ENCODE peak calls at places on chromosome 2, in six cellular contexts. K is cardiac fibroblast, B is IMR-90, M is right atrium auricular region, X is fibroblast of pulmonary artery, S is keratinocyte. H is an unnamed sample.

GRCh38 chr2:53315170-53315569 is 452.4 kb upstream of the CHAC2 start:
- DNase-seq in K (no peak), M (no peak), S (no peak), X (no peak), B (no peak), H (no peak)

GRCh38 chr2:141041281-141041680 is 1089.5 kb downstream of the LRP1B start:
- DNase-seq in B (peak), X (peak), S (no peak), K (no peak), M (no peak), H (no peak)

GRCh38 chr2:127164761-127165538 is 55.1 kb downstream of the CYP27C1 start:
- DNase-seq in B (no peak), S (no peak), M (peak), K (no peak), X (no peak), H (no peak)

GRCh38 chr2:35374845-35375244 is 980.7 kb upstream of the CRIM1 start:
- DNase-seq in S (no peak), M (no peak), X (no peak), K (no peak), B (no peak), H (no peak)

GRCh38 chr2:236607471-236608307 is 38.1 kb downstream of the ACKR3 start:
- DNase-seq in B (peak), S (no peak), M (no peak), X (peak), K (peak), H (peak)

GRCh38 chr2:156562136-156562535 is 126.0 kb downstream of the GPD2 start:
- DNase-seq in S (no peak), M (no peak), B (no peak), X (no peak), K (no peak), H (no peak)

GRCh38 chr2:202104286-202104870 is 31.3 kb downstream of the KIAA2012 start:
- DNase-seq in M (no peak), B (peak), S (no peak), K (peak), X (peak), H (no peak)

GRCh38 chr2:162317910-162318279 is 589 bp downstream of the IFIH1 start:
- DNase-seq in X (no peak), B (no peak), M (no peak), S (no peak), K (peak), H (no peak)

GRCh38 chr2:174529916-174530315 is 43.1 kb upstream of the GPR155 start:
- DNase-seq in B (no peak), S (no peak), K (no peak), M (no peak), X (no peak), H (no peak)

GRCh38 chr2:121450301-121450700 is 80.4 kb upstream of the RNU4ATAC start:
- DNase-seq in X (no peak), S (no peak), M (no peak), B (no peak), K (no peak), H (no peak)

GRCh38 chr2:121828281-121828731 is 72.9 kb downstream of the TSN start:
- DNase-seq in S (no peak), K (no peak), B (no peak), X (no peak), M (no peak), H (no peak)

GRCh38 chr2:10266133-10266620 is 36.5 kb upstream of the HPCAL1 start:
- DNase-seq in X (peak), M (no peak), K (no peak), S (no peak), B (peak), H (no peak)

GRCh38 chr2:161103451-161103831 is 56.8 kb upstream of the TANK start:
- DNase-seq in X (no peak), B (no peak), S (no peak), M (no peak), K (no peak), H (no peak)

GRCh38 chr2:98716786-98717185 is 14.1 kb downstream of the MGAT4A start:
- DNase-seq in M (no peak), K (no peak), B (no peak), S (no peak), X (no peak), H (no peak)

GRCh38 chr2:109084341-109084740 is 44.7 kb upstream of the SH3RF3 start:
- DNase-seq in X (no peak), K (no peak), M (no peak), S (no peak), B (no peak), H (no peak)

GRCh38 chr2:241988146-241988545 is 118.6 kb downstream of the RTP5 start:
- DNase-seq in K (no peak), B (no peak), M (no peak), X (no peak), S (no peak), H (no peak)

GRCh38 chr2:176553685-176554106 is 284.5 kb downstream of the MTX2 start:
- DNase-seq in S (no peak), M (peak), B (peak), X (peak), K (peak), H (no peak)

GRCh38 chr2:46275995-46276394 is 21.2 kb upstream of the EPAS1 start:
- DNase-seq in K (peak), S (no peak), B (no peak), M (peak), X (peak), H (no peak)

GRCh38 chr2:152445791-152446201 is 110.8 kb downstream of the FMNL2 start:
- DNase-seq in K (peak), M (no peak), S (peak), B (peak), X (peak), H (peak)

GRCh38 chr2:128625966-128626757 is 307.5 kb upstream of the HS6ST1 start:
- DNase-seq in K (no peak), X (no peak), S (no peak), M (no peak), B (no peak), H (no peak)

GRCh38 chr2:193153576-193153975 is 958.8 kb upstream of the TMEFF2 start:
- DNase-seq in M (no peak), K (no peak), X (no peak), S (peak), B (no peak), H (no peak)

GRCh38 chr2:103161456-103162289 is 399.8 kb downstream of the TMEM182 start:
- DNase-seq in K (peak), M (peak), B (peak), X (peak), S (no peak), H (peak)

GRCh38 chr2:167190053-167190452 is 301.8 kb downstream of the XIRP2 start:
- DNase-seq in M (no peak), B (no peak), X (peak), S (no peak), K (peak), H (no peak)

GRCh38 chr2:64780041-64780440 is 126.3 kb upstream of the SERTAD2 start:
- DNase-seq in K (no peak), M (no peak), X (no peak), S (no peak), B (peak), H (no peak)

GRCh38 chr2:174902491-174903242 is 102.5 kb downstream of the CHN1 start:
- DNase-seq in M (no peak), S (no peak), X (peak), B (no peak), K (peak), H (no peak)

GRCh38 chr2:74178211-74179062 is at the start of gene MOB1A:
- DNase-seq in M (peak), K (peak), X (peak), S (peak), B (peak), H (peak)

DNA sequence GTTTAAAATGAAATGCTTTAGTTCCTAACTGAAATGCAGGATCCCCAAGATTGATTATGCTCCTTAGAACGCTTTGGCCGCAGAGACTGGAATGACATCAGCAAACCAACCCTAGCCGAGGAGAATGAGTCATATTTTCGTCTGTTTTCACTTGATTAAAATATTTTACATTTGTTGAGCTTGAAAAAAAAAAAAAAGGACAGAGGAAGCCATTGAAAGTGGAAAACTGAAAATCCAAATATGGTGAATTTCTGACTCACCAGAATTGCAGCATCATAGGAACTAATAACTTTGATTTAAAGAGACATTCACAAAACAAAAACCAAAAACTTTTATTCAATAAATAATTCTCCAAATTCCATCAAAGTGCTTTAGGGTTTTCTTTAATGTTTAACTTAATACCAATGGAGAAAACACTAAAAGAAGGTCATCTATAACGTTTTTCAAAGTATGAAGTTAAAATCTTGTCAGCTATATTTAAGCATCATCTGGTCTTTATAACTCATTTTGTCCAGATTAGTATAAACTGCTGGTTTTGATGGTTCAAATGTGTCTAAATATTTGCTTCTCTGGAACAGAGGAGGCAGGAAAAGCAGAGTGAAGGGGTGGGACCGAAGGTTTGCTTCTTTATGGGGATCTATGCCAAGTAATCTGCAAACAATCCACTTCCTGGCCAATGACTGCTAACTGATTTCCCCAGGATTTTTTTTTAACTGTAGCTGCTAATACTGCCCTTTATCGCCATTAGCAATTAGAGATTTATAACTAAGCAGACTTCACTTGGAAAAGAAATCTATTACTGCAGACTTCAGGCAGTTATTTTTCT is 30.9 kb upstream of the COL5A2 start:
- DNase-seq in K (peak), X (peak), M (no peak), S (peak), B (peak), H (peak)
- H3K4me3 ChIP-seq in K (no peak), X (peak), M (no peak), S (peak), B (peak), H (peak)

GRCh38 chr2:232999354-232999753 is 13.7 kb downstream of the NGEF start:
- DNase-seq in B (no peak), S (no peak), X (no peak), K (no peak), M (no peak), H (no peak)
- TF ChIP-seq CTCF in B (no peak), S (no peak), X (no peak), K (no peak), M (no peak), H (no peak)

GRCh38 chr2:222304737-222305509 is 6.1 kb upstream of the PAX3 start:
- DNase-seq in X (no peak), K (no peak), M (no peak), S (no peak), B (no peak), H (no peak)
- H3K4me3 ChIP-seq in X (no peak), K (peak), M (no peak), S (no peak), B (peak), H (peak)

GRCh38 chr2:168705534-168706470 is 96.6 kb upstream of the NOSTRIN start:
- DNase-seq in X (peak), M (no peak), S (no peak), K (peak), B (peak), H (no peak)
- TF ChIP-seq CTCF in X (peak), M (no peak), S (peak), K (peak), B (peak), H (peak)

DNA sequence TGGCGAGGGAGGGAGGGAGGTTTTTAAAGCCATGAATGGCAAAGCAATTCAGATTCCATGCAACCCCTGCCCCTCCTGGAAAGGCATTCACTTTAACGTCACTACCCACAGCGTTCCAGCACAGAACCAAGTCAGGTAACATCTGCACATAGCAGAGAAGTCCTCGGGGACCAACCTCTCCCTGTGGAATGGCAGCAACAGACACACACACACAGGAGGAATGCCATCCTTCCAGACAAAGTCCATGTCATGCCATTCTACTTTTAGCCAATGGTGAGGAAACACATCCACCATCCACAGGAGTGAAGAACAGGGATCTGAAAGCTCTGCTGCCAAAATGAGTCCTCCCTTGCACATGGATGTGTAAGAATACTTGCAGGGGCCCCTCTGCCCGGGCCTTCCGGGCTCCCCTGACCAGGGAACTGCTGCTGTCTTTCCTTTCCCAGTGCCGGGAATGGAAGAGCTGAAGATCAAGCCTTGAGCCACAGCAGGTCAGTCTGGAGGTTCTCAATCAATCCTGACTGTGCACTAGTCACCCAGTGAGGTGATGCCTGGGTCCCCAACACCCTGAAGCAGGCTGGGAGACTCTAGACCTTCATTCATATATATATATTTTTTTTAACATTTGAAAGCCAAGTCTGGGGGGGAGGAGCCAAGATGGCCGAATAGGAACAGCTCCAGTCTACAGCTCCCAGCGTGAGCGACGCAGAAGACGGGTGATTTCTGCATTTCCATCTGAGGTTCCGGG is 63.7 kb downstream of the UXS1 start:
- DNase-seq in S (no peak), K (no peak), M (no peak), X (no peak), B (no peak), H (no peak)
- H3K4me3 ChIP-seq in S (peak), K (no peak), M (no peak), X (no peak), B (no peak), H (no peak)

DNA sequence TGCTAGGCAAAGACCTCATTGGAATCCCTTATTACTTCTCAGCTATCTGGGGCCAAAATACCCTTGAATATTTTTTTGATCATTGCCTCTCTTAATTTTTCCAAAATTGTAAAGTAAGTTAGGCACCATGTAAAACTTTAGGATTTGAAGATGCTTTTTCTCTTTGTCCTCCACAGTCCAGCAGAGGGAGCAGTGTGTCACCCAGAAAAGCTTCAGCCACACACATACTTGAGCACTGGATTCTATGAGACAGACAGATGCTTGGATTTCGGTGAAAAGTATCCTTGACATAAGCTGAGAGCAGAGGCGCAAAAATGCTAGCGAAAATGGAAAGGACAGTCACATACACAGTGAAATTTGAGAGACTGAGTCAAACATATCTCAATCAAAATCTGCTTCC is 74.7 kb upstream of the KCNJ3 start:
- DNase-seq in B (peak), M (no peak), S (no peak), K (peak), X (peak), H (no peak)
- TF ChIP-seq CTCF in B (no peak), M (peak), S (peak), K (peak), X (peak), H (peak)

DNA sequence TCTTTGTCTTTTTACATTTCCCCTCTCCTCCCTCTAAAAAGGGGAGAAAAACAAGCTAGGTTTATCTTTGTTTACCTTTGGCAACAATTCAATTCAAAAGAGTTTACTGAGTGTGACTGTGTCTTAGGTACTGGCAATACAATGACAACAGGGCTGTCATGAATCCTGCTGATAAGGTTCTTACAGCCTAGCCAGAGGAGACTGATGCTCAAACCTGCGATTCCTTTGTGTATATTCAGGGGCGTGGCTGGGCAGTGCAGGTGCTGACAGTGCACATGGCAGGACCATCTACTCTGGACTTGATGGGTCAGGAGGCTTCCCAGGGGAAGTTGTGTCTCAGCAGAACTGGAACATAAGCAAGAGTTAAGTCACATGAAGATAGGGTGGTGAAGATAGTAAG is 23.2 kb upstream of the TTN start:
- DNase-seq in X (no peak), S (no peak), B (no peak), K (no peak), M (no peak), H (no peak)
- H3K4me3 ChIP-seq in X (no peak), S (no peak), B (no peak), K (no peak), M (no peak), H (no peak)

DNA sequence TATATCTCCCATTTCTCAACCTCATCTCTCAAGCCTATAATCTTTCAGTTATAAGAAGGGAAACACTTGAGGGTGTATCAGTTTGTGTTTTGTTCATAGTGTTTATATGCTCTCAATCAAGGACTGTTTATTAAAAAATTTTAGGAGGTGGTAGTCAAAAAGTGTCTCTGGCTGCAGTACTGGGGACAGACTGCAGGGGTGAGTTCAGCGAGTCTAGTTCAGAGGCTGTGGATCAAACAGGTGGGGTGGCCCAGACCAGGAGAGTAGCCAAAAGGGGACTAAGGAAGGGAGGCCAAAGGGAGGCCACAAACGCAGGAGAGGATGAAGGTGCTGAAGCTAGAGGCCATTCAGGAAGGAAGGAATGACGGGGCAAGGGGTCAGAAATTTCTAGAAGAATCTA is 136.3 kb downstream of the MSH2 start:
- DNase-seq in K (no peak), X (no peak), S (no peak), B (no peak), M (no peak), H (no peak)
- TF ChIP-seq CTCF in K (peak), X (peak), S (peak), B (peak), M (no peak), H (no peak)

GRCh38 chr2:173079141-173079540 is 3.5 kb downstream of the MAP3K20 start:
- DNase-seq in S (no peak), X (no peak), M (no peak), K (no peak), B (peak), H (no peak)

GRCh38 chr2:173075781-173076556 is at the start of gene MAP3K20:
- DNase-seq in S (no peak), X (peak), M (peak), B (peak), K (peak), H (no peak)

GRCh38 chr2:173075056-173075780 is 428 bp upstream of the MAP3K20 start:
- DNase-seq in S (no peak), B (no peak), K (no peak), M (no peak), X (no peak), H (no peak)

GRCh38 chr2:173076557-173077345 is 1.1 kb downstream of the MAP3K20 start:
- DNase-seq in X (peak), B (peak), M (no peak), S (no peak), K (peak), H (no peak)

DNA sequence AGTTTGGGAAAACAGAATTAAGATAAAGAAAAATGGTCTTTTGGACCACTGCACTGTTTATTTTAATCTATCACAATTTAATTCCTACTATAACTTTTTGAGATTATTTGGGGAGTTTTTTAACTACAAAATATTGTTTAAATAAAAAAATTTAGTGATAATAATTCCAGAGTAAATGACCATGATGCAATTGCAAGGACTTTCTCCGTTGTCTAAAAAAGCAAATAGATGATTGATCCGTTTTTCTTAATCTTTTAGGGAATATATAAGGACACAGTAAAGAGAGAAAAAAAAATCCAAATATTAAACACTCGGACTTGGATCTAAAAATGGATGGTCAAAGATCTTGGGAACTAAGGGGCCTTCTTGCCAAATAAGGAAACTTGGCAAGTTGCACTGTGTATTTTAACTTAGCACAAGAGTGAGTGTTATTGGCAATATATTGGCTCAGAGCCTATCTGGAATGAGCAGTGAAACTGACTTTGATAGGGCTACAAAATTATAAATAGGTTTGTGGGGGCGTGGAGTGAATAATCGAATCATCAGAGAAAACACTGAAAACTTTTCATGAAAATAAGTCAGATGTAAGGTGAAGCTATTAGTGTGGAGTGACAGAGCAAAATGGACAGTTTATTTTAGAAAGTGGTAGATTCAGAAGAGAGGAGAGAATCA is 2.0 kb downstream of the MAP3K20 start:
- DNase-seq in K (peak), S (no peak), M (no peak), X (peak), B (peak), H (no peak)
- H3K4me3 ChIP-seq in K (no peak), S (peak), M (peak), X (peak), B (peak), H (no peak)